ENCODE peak calls at places on chromosomes 1 and 21, in five cellular contexts. One of them, this sample, is unnamed.
A peak's percentile ranks its signal among the peaks of the same experiment; 100 is the strongest.

GRCh38 chr1:17233675-17234074 is 15.2 kb upstream of the PADI3 start:
- DNase-seq in A549: peak; percentile 84
- DNase-seq in heart left ventricle: peak; percentile 37
- DNase-seq in choroid plexus epithelial cell: peak; percentile 63
- DNase-seq in CD4-positive, alpha-beta T cell: no peak
- DNase-seq in this sample: no peak

GRCh38 chr1:51627672-51628071 is 10.8 kb downstream of the OSBPL9 start:
- DNase-seq in A549: no peak
- DNase-seq in heart left ventricle: no peak
- DNase-seq in choroid plexus epithelial cell: peak; percentile 86
- DNase-seq in CD4-positive, alpha-beta T cell: no peak
- DNase-seq in this sample: peak; percentile 43

GRCh38 chr1:192807221-192807967 is 1.4 kb upstream of the RGS2 start:
- DNase-seq in A549: peak; percentile 20
- DNase-seq in heart left ventricle: no peak
- DNase-seq in choroid plexus epithelial cell: peak; percentile 70
- DNase-seq in CD4-positive, alpha-beta T cell: no peak
- DNase-seq in this sample: peak; percentile 30

GRCh38 chr21:44648557-44649311 is 2.5 kb downstream of the KRTAP10-11 start:
- DNase-seq in A549: no peak
- DNase-seq in heart left ventricle: no peak
- DNase-seq in choroid plexus epithelial cell: no peak
- DNase-seq in CD4-positive, alpha-beta T cell: no peak
- DNase-seq in this sample: no peak

GRCh38 chr21:45301521-45302081 is 13.9 kb upstream of the POFUT2 start:
- DNase-seq in A549: no peak
- DNase-seq in heart left ventricle: no peak
- DNase-seq in choroid plexus epithelial cell: no peak
- DNase-seq in CD4-positive, alpha-beta T cell: no peak
- DNase-seq in this sample: no peak

GRCh38 chr1:43274125-43274803 is 4.5 kb downstream of the TMEM125 start:
- DNase-seq in A549: no peak
- DNase-seq in heart left ventricle: no peak
- DNase-seq in choroid plexus epithelial cell: peak; percentile 56
- DNase-seq in CD4-positive, alpha-beta T cell: no peak
- DNase-seq in this sample: no peak

GRCh38 chr1:27912429-27912828 is 22.4 kb upstream of the SMPDL3B start:
- DNase-seq in A549: no peak
- DNase-seq in heart left ventricle: no peak
- DNase-seq in choroid plexus epithelial cell: no peak
- DNase-seq in CD4-positive, alpha-beta T cell: no peak
- DNase-seq in this sample: no peak

GRCh38 chr1:114482585-114482984 is 28.4 kb downstream of the TRIM33 start:
- DNase-seq in A549: no peak
- DNase-seq in heart left ventricle: no peak
- DNase-seq in choroid plexus epithelial cell: no peak
- DNase-seq in CD4-positive, alpha-beta T cell: no peak
- DNase-seq in this sample: peak; percentile 31

GRCh38 chr1:234683856-234684632 is 74.1 kb upstream of the IRF2BP2 start:
- DNase-seq in A549: peak; percentile 76
- DNase-seq in heart left ventricle: peak; percentile 79
- DNase-seq in choroid plexus epithelial cell: peak; percentile 73
- DNase-seq in CD4-positive, alpha-beta T cell: no peak
- DNase-seq in this sample: no peak

GRCh38 chr1:152164542-152165136 is 5.6 kb upstream of the RPTN start:
- DNase-seq in A549: no peak
- DNase-seq in heart left ventricle: no peak
- DNase-seq in choroid plexus epithelial cell: peak; percentile 56
- DNase-seq in CD4-positive, alpha-beta T cell: no peak
- DNase-seq in this sample: no peak

GRCh38 chr1:200794506-200795065 is 55.9 kb downstream of the CAMSAP2 start:
- DNase-seq in A549: no peak
- DNase-seq in heart left ventricle: no peak
- DNase-seq in choroid plexus epithelial cell: no peak
- DNase-seq in CD4-positive, alpha-beta T cell: no peak
- DNase-seq in this sample: no peak

GRCh38 chr1:244826712-244827111 is 8.7 kb upstream of the COX20 start:
- DNase-seq in A549: no peak
- DNase-seq in heart left ventricle: no peak
- DNase-seq in choroid plexus epithelial cell: no peak
- DNase-seq in CD4-positive, alpha-beta T cell: no peak
- DNase-seq in this sample: no peak

GRCh38 chr1:212218911-212219310 is 66.3 kb upstream of the PPP2R5A start:
- DNase-seq in A549: no peak
- DNase-seq in heart left ventricle: no peak
- DNase-seq in choroid plexus epithelial cell: peak; percentile 93
- DNase-seq in CD4-positive, alpha-beta T cell: no peak
- DNase-seq in this sample: peak; percentile 70

GRCh38 chr1:8776104-8776503 is 41.3 kb downstream of the RERE start:
- DNase-seq in A549: no peak
- DNase-seq in heart left ventricle: no peak
- DNase-seq in choroid plexus epithelial cell: no peak
- DNase-seq in CD4-positive, alpha-beta T cell: no peak
- DNase-seq in this sample: no peak
- TF ChIP-seq CTCF in A549: no peak
- TF ChIP-seq CTCF in heart left ventricle: no peak
- TF ChIP-seq CTCF in choroid plexus epithelial cell: no peak
- TF ChIP-seq CTCF in CD4-positive, alpha-beta T cell: no peak
- TF ChIP-seq CTCF in this sample: peak; percentile 4

GRCh38 chr1:69305621-69306020 is 262.1 kb upstream of the LRRC7 start:
- DNase-seq in A549: no peak
- DNase-seq in heart left ventricle: no peak
- DNase-seq in choroid plexus epithelial cell: no peak
- DNase-seq in CD4-positive, alpha-beta T cell: no peak
- DNase-seq in this sample: no peak
- TF ChIP-seq CTCF in A549: no peak
- TF ChIP-seq CTCF in heart left ventricle: no peak
- TF ChIP-seq CTCF in choroid plexus epithelial cell: no peak
- TF ChIP-seq CTCF in CD4-positive, alpha-beta T cell: no peak
- TF ChIP-seq CTCF in this sample: peak; percentile 40

DNA sequence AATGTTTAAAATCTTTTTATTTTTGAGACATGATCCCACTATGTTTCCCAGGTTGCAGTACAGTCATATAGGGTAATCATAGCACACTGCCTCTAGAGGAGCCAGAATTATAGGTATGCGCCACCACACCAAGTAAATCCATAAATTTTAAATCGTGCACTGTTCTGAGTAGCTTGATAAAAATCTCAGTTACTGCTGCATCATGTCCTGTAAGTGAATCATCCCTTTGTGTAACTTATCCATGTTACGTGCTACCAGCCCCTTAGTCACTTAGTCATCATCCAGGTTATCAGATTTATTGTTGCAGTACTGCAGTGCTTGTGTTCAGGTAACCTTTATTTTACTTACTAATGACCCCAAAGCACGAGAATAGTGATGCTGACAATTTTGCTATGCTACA is 1770.9 kb downstream of the BRINP3 start:
- DNase-seq in A549: peak; percentile 52
- DNase-seq in heart left ventricle: no peak
- DNase-seq in choroid plexus epithelial cell: peak; percentile 47
- DNase-seq in CD4-positive, alpha-beta T cell: no peak
- DNase-seq in this sample: no peak
- TF ChIP-seq CTCF in A549: peak; percentile 16
- TF ChIP-seq CTCF in heart left ventricle: no peak
- TF ChIP-seq CTCF in choroid plexus epithelial cell: peak; percentile 18
- TF ChIP-seq CTCF in CD4-positive, alpha-beta T cell: no peak
- TF ChIP-seq CTCF in this sample: no peak

DNA sequence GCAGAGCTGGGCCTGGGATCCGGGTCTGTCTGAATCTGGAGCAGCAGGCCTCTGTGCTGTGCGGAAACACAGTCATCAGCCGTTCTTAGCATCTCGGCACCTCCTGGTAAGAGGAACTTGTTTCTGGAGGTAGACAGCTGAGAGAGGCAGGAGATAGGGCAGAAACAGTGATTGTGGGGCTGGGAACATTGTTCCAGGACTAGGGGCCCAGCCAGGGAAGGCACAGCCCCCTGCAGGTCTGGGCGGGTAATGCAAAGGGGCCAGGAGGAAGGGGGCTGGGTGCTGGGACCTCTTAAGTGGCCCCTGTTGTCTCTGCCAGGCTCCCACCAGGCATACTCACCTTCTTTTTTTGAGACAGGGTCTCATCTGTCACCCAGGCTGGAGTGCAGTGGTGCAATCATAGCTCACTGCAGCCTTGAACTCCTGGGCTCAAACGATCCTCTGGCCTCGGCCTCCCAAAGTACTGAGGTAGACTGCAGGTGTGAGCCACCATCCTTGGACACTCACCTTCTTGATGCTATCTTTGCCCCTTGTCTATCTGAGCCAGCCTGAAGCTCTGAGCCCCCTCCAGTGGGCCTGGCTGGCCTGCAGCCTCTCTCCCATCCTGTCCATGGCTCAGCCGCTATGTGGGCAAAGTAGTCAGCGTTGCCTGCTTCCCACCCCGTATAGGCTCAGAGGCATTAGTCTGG is 134.3 kb upstream of the ZBTB40 start:
- DNase-seq in A549: peak; percentile 56
- DNase-seq in heart left ventricle: no peak
- DNase-seq in choroid plexus epithelial cell: peak; percentile 30
- DNase-seq in CD4-positive, alpha-beta T cell: no peak
- DNase-seq in this sample: peak; percentile 58
- TF ChIP-seq CTCF in A549: peak; percentile 27
- TF ChIP-seq CTCF in heart left ventricle: peak; percentile 11
- TF ChIP-seq CTCF in choroid plexus epithelial cell: peak; percentile 76
- TF ChIP-seq CTCF in CD4-positive, alpha-beta T cell: peak; percentile 16
- TF ChIP-seq CTCF in this sample: peak; percentile 67

DNA sequence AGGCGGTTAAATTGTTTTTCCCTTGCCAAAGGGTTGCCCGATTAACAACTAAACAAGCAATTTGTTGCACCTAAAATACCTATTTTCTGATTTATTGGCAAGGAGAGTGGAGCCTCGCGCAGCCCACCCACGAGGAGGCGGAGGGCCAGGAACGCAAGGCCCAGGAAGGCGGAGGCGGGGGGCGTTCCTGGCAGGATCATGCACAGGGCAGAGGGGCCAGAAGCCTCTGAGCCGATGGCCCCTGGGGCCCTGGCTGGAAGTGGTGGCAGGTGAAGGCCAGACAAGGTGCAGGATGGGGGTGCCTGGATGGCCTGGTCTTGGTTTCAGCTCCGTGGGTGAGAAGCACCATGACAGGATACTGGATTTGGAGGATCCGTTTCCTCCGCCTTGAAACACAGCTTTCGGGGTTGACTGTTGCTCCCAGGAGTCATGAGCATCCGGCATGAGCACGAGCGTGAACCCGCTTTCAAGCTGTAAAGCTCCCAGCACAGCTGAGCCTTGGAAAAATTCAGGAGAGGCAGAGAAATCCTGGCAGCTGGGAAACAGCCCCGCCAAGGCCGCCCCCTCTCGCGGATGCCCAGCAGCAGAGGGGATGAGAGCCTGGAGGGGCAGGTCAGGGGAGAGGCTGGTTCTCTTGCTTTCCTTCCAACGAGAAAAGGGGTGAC is 35.0 kb downstream of the AJAP1 start:
- DNase-seq in A549: no peak
- DNase-seq in heart left ventricle: no peak
- DNase-seq in choroid plexus epithelial cell: no peak
- DNase-seq in CD4-positive, alpha-beta T cell: no peak
- DNase-seq in this sample: no peak
- TF ChIP-seq CTCF in A549: no peak
- TF ChIP-seq CTCF in heart left ventricle: no peak
- TF ChIP-seq CTCF in choroid plexus epithelial cell: no peak
- TF ChIP-seq CTCF in CD4-positive, alpha-beta T cell: no peak
- TF ChIP-seq CTCF in this sample: no peak

DNA sequence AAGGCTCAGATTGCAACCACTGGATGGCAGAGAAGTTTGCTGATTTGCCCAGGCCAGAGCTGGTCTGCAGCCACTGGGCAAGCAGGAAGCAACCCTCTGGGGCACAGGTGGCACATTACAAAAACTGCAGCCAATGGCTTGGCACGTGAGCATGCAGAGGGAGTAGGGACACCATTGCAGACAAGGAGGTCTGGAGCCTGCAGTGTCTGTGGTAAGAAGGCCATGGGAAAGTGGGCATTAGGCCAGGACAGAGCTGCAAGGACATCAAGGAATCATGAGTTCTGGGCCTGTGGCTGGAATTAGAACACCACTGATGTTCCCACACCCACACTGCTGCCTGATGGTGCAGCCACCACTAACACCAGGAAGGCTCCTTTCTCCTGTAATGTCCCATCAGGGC is 113.0 kb downstream of the TSEN15 start:
- DNase-seq in A549: no peak
- DNase-seq in heart left ventricle: peak; percentile 54
- DNase-seq in choroid plexus epithelial cell: peak; percentile 10
- DNase-seq in CD4-positive, alpha-beta T cell: no peak
- DNase-seq in this sample: no peak
- TF ChIP-seq CTCF in A549: no peak
- TF ChIP-seq CTCF in heart left ventricle: no peak
- TF ChIP-seq CTCF in choroid plexus epithelial cell: no peak
- TF ChIP-seq CTCF in CD4-positive, alpha-beta T cell: no peak
- TF ChIP-seq CTCF in this sample: no peak

DNA sequence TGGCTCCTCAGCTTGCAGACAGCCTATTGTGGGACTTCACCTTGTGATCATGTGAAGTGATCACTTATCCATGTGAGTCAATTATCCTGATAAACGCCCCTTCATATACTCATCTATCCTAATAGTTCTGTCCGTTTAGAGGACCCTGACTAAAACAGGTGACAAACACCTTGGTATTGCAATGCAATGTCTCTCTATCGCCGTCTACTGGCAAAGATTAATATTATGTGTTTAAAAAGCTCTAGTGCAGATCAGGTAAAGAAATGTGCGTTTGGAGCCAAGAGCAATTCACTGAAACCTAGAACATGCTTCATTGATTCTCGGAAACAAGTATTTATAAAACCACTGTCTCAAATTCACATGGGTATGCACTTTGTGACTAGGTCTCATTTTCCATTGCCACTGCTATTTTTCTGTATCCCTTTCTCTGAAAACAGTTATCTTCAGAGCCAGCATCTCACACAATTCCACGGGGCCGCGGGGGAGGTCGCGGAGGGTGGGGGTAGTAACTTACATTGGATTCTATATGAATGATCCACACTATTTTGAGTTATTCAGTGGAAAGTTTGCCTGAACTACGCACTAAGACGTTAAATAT is 554.6 kb upstream of the NCAM2 start:
- DNase-seq in A549: no peak
- DNase-seq in heart left ventricle: no peak
- DNase-seq in choroid plexus epithelial cell: peak; percentile 7
- DNase-seq in CD4-positive, alpha-beta T cell: no peak
- DNase-seq in this sample: no peak
- TF ChIP-seq CTCF in A549: no peak
- TF ChIP-seq CTCF in heart left ventricle: peak; percentile 35
- TF ChIP-seq CTCF in choroid plexus epithelial cell: peak; percentile 47
- TF ChIP-seq CTCF in CD4-positive, alpha-beta T cell: no peak
- TF ChIP-seq CTCF in this sample: peak; percentile 38

GRCh38 chr1:53265581-53265980 is 27.3 kb upstream of the MAGOH start:
- DNase-seq in A549: no peak
- DNase-seq in heart left ventricle: no peak
- DNase-seq in choroid plexus epithelial cell: no peak
- DNase-seq in CD4-positive, alpha-beta T cell: no peak
- DNase-seq in this sample: no peak

GRCh38 chr1:53267761-53268160 is 29.4 kb upstream of the MAGOH start:
- DNase-seq in A549: no peak
- DNase-seq in heart left ventricle: no peak
- DNase-seq in choroid plexus epithelial cell: no peak
- DNase-seq in CD4-positive, alpha-beta T cell: no peak
- DNase-seq in this sample: no peak

GRCh38 chr1:53262000-53262399 is 23.7 kb upstream of the MAGOH start:
- DNase-seq in A549: no peak
- DNase-seq in heart left ventricle: no peak
- DNase-seq in choroid plexus epithelial cell: no peak
- DNase-seq in CD4-positive, alpha-beta T cell: no peak
- DNase-seq in this sample: no peak

GRCh38 chr1:53264048-53264447 is 25.7 kb upstream of the MAGOH start:
- DNase-seq in A549: no peak
- DNase-seq in heart left ventricle: no peak
- DNase-seq in choroid plexus epithelial cell: no peak
- DNase-seq in CD4-positive, alpha-beta T cell: no peak
- DNase-seq in this sample: no peak

GRCh38 chr1:53266038-53266437 is 27.7 kb upstream of the MAGOH start:
- DNase-seq in A549: peak; percentile 33
- DNase-seq in heart left ventricle: no peak
- DNase-seq in choroid plexus epithelial cell: peak; percentile 32
- DNase-seq in CD4-positive, alpha-beta T cell: no peak
- DNase-seq in this sample: no peak
- TF ChIP-seq CTCF in A549: peak; percentile 22
- TF ChIP-seq CTCF in heart left ventricle: no peak
- TF ChIP-seq CTCF in choroid plexus epithelial cell: peak; percentile 54
- TF ChIP-seq CTCF in CD4-positive, alpha-beta T cell: no peak
- TF ChIP-seq CTCF in this sample: peak; percentile 34